ENCODE peak calls at places on chromosome 11, in seven cellular contexts. U, K, P, C, S, N and J are unnamed samples.

GRCh38 chr11:117973446-117973922 is 12.7 kb upstream of the IL10RA start:
- DNase-seq in C (no peak), K (no peak), P (no peak), N (no peak), U (no peak), S (no peak), J (no peak)

GRCh38 chr11:113338730-113339129 is 24.3 kb downstream of the TTC12 start:
- DNase-seq in S (no peak), K (no peak), P (no peak), C (no peak), N (no peak), U (no peak), J (no peak)

GRCh38 chr11:70746351-70746750 is 348.0 kb downstream of the CTTN start:
- DNase-seq in N (no peak), P (no peak), U (peak), S (no peak), C (no peak), K (no peak), J (no peak)

GRCh38 chr11:109784536-109784935 is 308.7 kb upstream of the ZC3H12C start:
- DNase-seq in C (no peak), N (no peak), S (no peak), U (no peak), K (no peak), P (no peak), J (no peak)

GRCh38 chr11:44993971-44994705 is 43.5 kb upstream of the TP53I11 start:
- DNase-seq in C (no peak), S (no peak), U (no peak), K (no peak), N (no peak), P (no peak), J (no peak)

GRCh38 chr11:117640041-117640440 is 157.0 kb downstream of the DSCAML1 start:
- DNase-seq in C (no peak), N (no peak), P (no peak), K (no peak), S (no peak), U (no peak), J (no peak)

GRCh38 chr11:86990079-86990478 is 34.9 kb upstream of the FZD4 start:
- DNase-seq in U (no peak), P (no peak), S (no peak), C (no peak), N (no peak), K (no peak), J (no peak)

GRCh38 chr11:85619497-85619896 is 7.6 kb downstream of the DLG2 start:
- DNase-seq in C (no peak), N (no peak), K (no peak), S (no peak), U (no peak), P (no peak), J (no peak)

DNA sequence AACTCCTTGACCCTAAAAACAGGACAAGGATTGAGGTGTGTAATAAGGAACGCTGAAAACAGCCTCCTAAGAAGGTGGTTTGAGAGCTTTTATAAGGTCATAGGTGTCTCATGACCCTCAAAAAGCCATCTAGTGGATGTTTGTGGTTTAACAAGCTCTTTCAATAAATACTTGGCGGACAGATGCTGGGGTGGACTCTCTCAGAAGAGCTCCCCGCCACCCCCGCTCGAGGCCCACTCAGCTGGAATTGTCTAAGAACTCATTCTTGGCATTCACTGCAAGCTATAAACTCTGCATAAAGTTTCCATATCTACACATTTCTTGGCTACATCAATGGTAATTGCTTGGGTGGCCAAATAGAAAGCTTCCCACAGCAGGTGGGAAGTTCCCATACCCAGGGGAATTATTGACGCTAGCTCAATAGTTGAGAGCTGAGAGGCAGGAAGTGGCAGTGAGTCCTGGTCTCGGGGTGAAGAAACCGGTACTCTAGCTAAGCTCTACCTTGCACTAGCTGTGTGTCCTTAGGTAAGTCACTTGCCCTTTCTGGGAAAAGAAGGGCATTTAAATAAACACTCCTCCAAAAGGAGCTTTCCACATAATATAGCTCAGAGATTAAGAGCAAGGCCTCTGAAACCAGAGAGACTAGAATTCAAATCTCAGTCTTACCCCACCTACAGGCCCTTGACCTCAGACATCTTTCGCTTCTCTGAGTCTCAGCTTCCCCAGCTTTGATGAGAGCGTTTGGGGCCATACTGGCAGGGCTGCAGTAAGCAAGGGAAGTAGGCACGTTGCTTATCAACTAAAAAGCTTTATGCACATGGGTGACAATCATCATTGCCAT is 6.4 kb downstream of the MS4A15 start:
- DNase-seq in U (no peak), K (no peak), S (peak), N (no peak), C (no peak), P (no peak), J (no peak)
- TF ChIP-seq CTCF in U (peak), K (no peak), S (peak), N (no peak), C (no peak), P (no peak), J (peak)

DNA sequence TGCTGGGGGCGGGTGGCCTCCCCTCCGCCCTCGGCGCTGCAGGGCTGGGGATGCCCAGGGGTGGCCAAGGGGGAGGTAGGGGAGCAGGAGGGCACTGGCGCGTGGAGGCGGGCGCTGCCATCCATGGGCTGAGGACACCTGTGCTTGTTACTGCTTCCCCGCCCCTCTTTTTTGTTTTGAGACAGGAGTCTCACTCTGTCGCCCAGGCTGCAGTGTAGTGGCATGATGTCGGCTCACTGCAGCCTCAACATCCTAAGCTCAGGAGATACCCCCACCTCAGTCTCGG is 683 bp upstream of the FADS3 start:
- DNase-seq in P (no peak), U (no peak), N (no peak), S (no peak), C (peak), K (no peak), J (no peak)
- TF ChIP-seq CTCF in P (no peak), U (no peak), N (no peak), S (no peak), C (no peak), K (no peak), J (no peak)

GRCh38 chr11:73636249-73636648 is 10.1 kb upstream of the PLEKHB1 start:
- DNase-seq in S (no peak), U (no peak), K (no peak), C (no peak), P (no peak), N (no peak), J (no peak)
- TF ChIP-seq CTCF in S (no peak), U (no peak), K (no peak), C (no peak), P (no peak), N (no peak), J (no peak)

GRCh38 chr11:36456136-36456535 is 53.9 kb downstream of the TRAF6 start:
- DNase-seq in K (no peak), N (no peak), P (no peak), S (no peak), C (no peak), U (no peak), J (no peak)

GRCh38 chr11:36453678-36454077 is 56.4 kb downstream of the TRAF6 start:
- DNase-seq in K (no peak), U (no peak), C (no peak), P (no peak), N (no peak), S (peak), J (no peak)

GRCh38 chr11:36454551-36454950 is 55.5 kb downstream of the TRAF6 start:
- DNase-seq in P (no peak), S (no peak), N (no peak), C (no peak), K (no peak), U (no peak), J (no peak)

GRCh38 chr11:36454991-36455611 is 55.0 kb downstream of the TRAF6 start:
- DNase-seq in N (no peak), P (no peak), S (no peak), K (no peak), C (no peak), U (no peak), J (peak)

GRCh38 chr11:36455658-36456111 is 54.4 kb downstream of the TRAF6 start:
- DNase-seq in C (no peak), K (peak), P (peak), S (no peak), N (peak), U (peak), J (peak)
- TF ChIP-seq CTCF in C (no peak), K (peak), P (no peak), S (no peak), N (no peak), U (no peak), J (no peak)